ENCODE peak calls at places on chromosome 1, in nine cellular contexts. M, R, P, V, W, Y, C, K and S are unnamed samples.
A peak's percentile ranks its signal among the peaks of the same experiment; 100 is the strongest.

GRCh38 chr1:63148825-63149645 is 173.3 kb upstream of the FOXD3 start:
- DNase-seq in R (no peak), Y (peak; percentile 72), W (peak; percentile 77), V (peak; percentile 32), P (peak; percentile 61), C (peak; percentile 16), K (no peak), M (peak; percentile 79), S (peak; percentile 10)

GRCh38 chr1:43421976-43422750 is 31.6 kb downstream of the HYI start:
- DNase-seq in W (no peak), V (no peak), R (no peak), P (no peak), M (no peak), Y (no peak), K (no peak), C (no peak), S (no peak)

GRCh38 chr1:113940365-113941244 is 11.5 kb downstream of the HIPK1 start:
- DNase-seq in M (peak; percentile 51), P (no peak), K (peak; percentile 38), C (no peak), R (no peak), W (no peak), Y (no peak), V (no peak), S (no peak)

GRCh38 chr1:59317780-59318179 is 20.9 kb downstream of the FGGY start:
- DNase-seq in M (peak; percentile 61), R (no peak), Y (no peak), K (no peak), C (no peak), V (peak; percentile 15), W (no peak), P (peak; percentile 79), S (no peak)

GRCh38 chr1:173504268-173504667 is 27.1 kb downstream of the PRDX6 start:
- DNase-seq in R (no peak), W (no peak), M (no peak), K (no peak), Y (no peak), P (no peak), C (no peak), V (no peak), S (no peak)

GRCh38 chr1:184189361-184189760 is 137.8 kb downstream of the TSEN15 start:
- DNase-seq in R (no peak), W (no peak), M (no peak), K (no peak), Y (no peak), V (no peak), C (no peak), P (no peak), S (no peak)

GRCh38 chr1:203051841-203052324 is 25.6 kb downstream of the PPFIA4 start:
- DNase-seq in M (no peak), V (no peak), P (no peak), W (no peak), K (no peak), Y (no peak), R (no peak), C (no peak), S (no peak)

GRCh38 chr1:157770442-157771043 is 6.4 kb downstream of the FCRL2 start:
- DNase-seq in M (no peak), P (no peak), C (no peak), R (no peak), Y (peak; percentile 24), V (peak; percentile 2), K (no peak), W (peak; percentile 65), S (no peak)

GRCh38 chr1:231872461-231872910 is 245.9 kb downstream of the DISC1 start:
- DNase-seq in R (no peak), M (peak; percentile 45), C (no peak), K (no peak), W (no peak), Y (no peak), P (peak; percentile 59), V (peak; percentile 35), S (no peak)

GRCh38 chr1:50427818-50428779 is 4.9 kb upstream of the DMRTA2 start:
- DNase-seq in K (no peak), Y (no peak), W (peak; percentile 65), C (no peak), P (no peak), V (no peak), R (no peak), M (no peak), S (no peak)

GRCh38 chr1:31152181-31152768 is 86.8 kb upstream of the PUM1 start:
- DNase-seq in W (peak; percentile 81), K (no peak), M (peak; percentile 85), R (no peak), P (peak; percentile 35), C (no peak), Y (peak; percentile 51), V (peak; percentile 95), S (no peak)

GRCh38 chr1:244163861-244164562 is 112.9 kb downstream of the ZBTB18 start:
- DNase-seq in W (peak; percentile 98), Y (no peak), P (peak; percentile 94), R (no peak), K (no peak), M (peak; percentile 97), C (no peak), V (peak; percentile 93), S (peak; percentile 96)

DNA sequence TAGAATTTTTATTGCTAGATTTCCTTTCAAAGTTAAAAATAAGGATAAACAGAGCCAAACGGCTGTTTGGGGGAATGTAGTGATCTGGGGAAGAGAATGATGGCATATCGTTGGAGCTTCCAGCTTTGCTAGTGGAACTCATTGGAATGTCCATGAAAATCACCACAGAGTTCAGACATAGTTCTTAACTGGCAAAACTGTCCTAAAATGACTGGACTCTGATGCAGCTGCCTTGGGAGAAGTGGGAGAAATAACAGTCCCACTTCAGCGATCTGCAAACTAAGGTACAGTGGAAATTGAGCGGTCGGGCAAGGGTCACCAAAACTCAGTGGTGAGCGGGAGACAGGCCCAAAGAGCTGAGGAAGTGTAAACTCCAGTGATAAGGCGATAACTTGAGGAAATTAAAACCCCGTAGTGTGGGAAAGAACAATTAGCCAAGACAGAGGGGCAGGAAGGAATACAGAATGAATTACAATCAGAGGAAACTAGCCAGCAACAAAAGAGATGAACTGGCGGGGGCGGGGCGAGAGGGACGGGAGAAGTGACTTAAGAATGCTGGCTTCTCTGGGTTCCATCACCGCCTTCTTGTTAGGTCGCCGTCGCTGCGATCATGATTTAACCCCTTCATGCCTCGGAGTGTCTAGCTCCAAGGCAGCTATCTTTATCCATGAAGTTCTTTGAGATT is 89.8 kb upstream of the ARHGAP29 start:
- DNase-seq in P (peak; percentile 61), M (peak; percentile 59), R (no peak), V (peak; percentile 67), Y (peak; percentile 63), C (peak; percentile 36), W (peak; percentile 95), K (no peak), S (no peak)
- H3K4me3 ChIP-seq in P (no peak overlapping the region), M (no peak overlapping the region), R (no peak overlapping the region), V (no peak overlapping the region), Y (no peak overlapping the region), C (no peak overlapping the region), W (no peak overlapping the region), K (no peak overlapping the region), S (peak overlapping the region; percentile 29)

DNA sequence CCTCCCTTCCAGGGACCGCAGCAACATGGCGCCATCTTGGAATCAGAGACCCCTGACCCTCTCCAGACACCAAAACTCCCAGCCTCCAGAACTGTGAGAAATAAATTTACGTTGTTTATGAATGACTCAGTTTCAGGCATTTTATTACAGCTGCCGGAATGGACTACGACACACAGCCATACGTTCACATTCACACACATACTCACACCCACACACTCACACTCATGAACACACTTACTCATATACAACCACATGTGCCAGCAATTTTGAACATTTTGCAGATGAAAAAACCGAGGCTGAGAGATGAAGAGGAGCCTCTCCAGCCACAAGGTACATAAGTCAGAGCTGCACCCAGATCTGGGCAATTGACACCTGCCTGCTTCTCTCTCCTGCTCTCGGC is 151.0 kb upstream of the RAB4A start:
- DNase-seq in K (no peak), V (peak; percentile 8), C (no peak), Y (no peak), M (peak; percentile 10), W (no peak), R (no peak), P (no peak), S (no peak)
- H3K4me3 ChIP-seq in K (no peak overlapping the region), V (no peak overlapping the region), C (no peak overlapping the region), Y (no peak overlapping the region), M (no peak overlapping the region), W (no peak overlapping the region), R (no peak overlapping the region), P (no peak overlapping the region), S (no peak overlapping the region)

DNA sequence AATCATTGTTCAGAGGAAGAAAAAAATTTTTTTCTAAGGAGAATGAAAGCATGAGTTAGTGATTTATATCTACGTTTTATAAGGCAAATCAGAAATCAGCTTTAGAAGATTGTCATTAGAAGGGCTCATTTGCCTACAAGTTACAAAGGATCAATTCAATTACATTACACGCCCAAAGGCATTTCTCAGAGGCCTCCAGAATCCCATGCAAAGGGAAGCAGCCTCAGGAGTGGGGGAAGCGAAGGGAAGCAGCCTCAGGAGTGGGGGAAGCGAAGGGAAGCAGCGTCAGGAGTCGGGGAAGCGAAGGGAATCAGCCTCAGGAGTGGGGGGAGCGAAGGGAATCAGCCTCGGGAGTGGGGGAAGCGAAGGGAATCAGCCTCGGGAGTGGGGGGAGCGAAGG is 206.2 kb downstream of the GREM2 start:
- DNase-seq in R (no peak), W (peak; percentile 35), V (no peak), M (no peak), C (no peak), P (no peak), K (no peak), Y (no peak), S (no peak)
- H3K4me3 ChIP-seq in R (no peak overlapping the region), W (no peak overlapping the region), V (no peak overlapping the region), M (peak overlapping the region; percentile 9), C (no peak overlapping the region), P (no peak overlapping the region), K (no peak overlapping the region), Y (no peak overlapping the region), S (no peak overlapping the region)

GRCh38 chr1:22711071-22711470 is 432 bp downstream of the EPHB2 start:
- DNase-seq in M (no peak), P (no peak), V (no peak), W (no peak), K (no peak), C (no peak), Y (no peak), R (no peak), S (no peak)
- H3K4me3 ChIP-seq in M (peak overlapping the region; percentile 57), P (peak overlapping the region; percentile 58), V (no peak overlapping the region), W (no peak overlapping the region), K (no peak overlapping the region), C (peak overlapping the region; percentile 33), Y (peak overlapping the region; percentile 30), R (peak overlapping the region; percentile 37), S (peak overlapping the region; percentile 64)

GRCh38 chr1:80520949-80521348 is 1279.8 kb upstream of the ADGRL2 start:
- DNase-seq in P (no peak), K (no peak), W (no peak), V (no peak), M (no peak), C (no peak), R (no peak), Y (no peak), S (no peak)
- H3K4me3 ChIP-seq in P (no peak overlapping the region), K (no peak overlapping the region), W (no peak overlapping the region), V (no peak overlapping the region), M (no peak overlapping the region), C (no peak overlapping the region), R (no peak overlapping the region), Y (no peak overlapping the region), S (no peak overlapping the region)